ENCODE peak calls at places on chromosomes 4 and X, in six cellular contexts. M, K, P, E, S and Z are unnamed samples. For H3K4me1 and H3K9me3, the result is how much of the 10 kb centered on the place peaks cover.

GRCh38 chrX:154417157-154417556 is 5.8 kb downstream of the TAFAZZIN start:
- DNase-seq in E (no peak), P (no peak), S (no peak), M (no peak), K (no peak), Z (no peak)

GRCh38 chrX:98067611-98068010 is 1183.9 kb downstream of the RPA4 start:
- DNase-seq in K (no peak), E (no peak), M (no peak), S (no peak), P (no peak), Z (no peak)

GRCh38 chr4:69787879-69788278 is 27.5 kb upstream of the SULT1B1 start:
- DNase-seq in K (no peak), P (no peak), S (no peak), E (no peak), M (no peak), Z (no peak)

GRCh38 chr4:38842998-38843397 is 13.6 kb downstream of the TLR6 start:
- DNase-seq in M (no peak), K (no peak), S (no peak), E (no peak), P (no peak), Z (no peak)

GRCh38 chrX:13094780-13095425 is 50.5 kb upstream of the FAM9C start:
- DNase-seq in K (peak), E (no peak), P (no peak), S (no peak), M (no peak), Z (no peak)

GRCh38 chrX:40244980-40245379 is 147.2 kb upstream of the BCOR start:
- DNase-seq in E (no peak), S (no peak), P (no peak), M (no peak), K (no peak), Z (no peak)

GRCh38 chrX:68929332-68930150 is 100.7 kb downstream of the EFNB1 start:
- DNase-seq in P (no peak), M (peak), E (peak), K (peak), S (no peak), Z (no peak)

GRCh38 chr4:2354760-2355159 is 63.7 kb downstream of the ZFYVE28 start:
- DNase-seq in S (no peak), E (no peak), K (no peak), M (no peak), P (no peak), Z (no peak)

GRCh38 chr4:76641351-76641750 is 206.3 kb downstream of the SHROOM3 start:
- DNase-seq in K (no peak), S (no peak), P (no peak), M (no peak), E (no peak), Z (no peak)

GRCh38 chr4:77893451-77893850 is 30.8 kb downstream of the MRPL1 start:
- DNase-seq in M (no peak), S (no peak), E (no peak), P (no peak), K (no peak), Z (no peak)

GRCh38 chrX:155068165-155068564 is 2.8 kb downstream of the CMC4 start:
- DNase-seq in E (no peak), K (no peak), M (no peak), P (no peak), S (peak), Z (no peak)

GRCh38 chrX:45385767-45386166 is 185.1 kb upstream of the DIPK2B start:
- DNase-seq in M (no peak), P (no peak), S (no peak), E (no peak), K (no peak), Z (no peak)

GRCh38 chr4:155025762-155026457 is 182.5 kb upstream of the NPY2R start:
- DNase-seq in P (no peak), S (peak), M (peak), K (no peak), E (peak), Z (no peak)

GRCh38 chr4:8769645-8770517 is 101.8 kb downstream of the HMX1 start:
- DNase-seq in S (no peak), E (no peak), K (no peak), P (no peak), M (no peak), Z (no peak)

GRCh38 chrX:21004835-21005234 is 369.4 kb upstream of the CNKSR2 start:
- DNase-seq in K (no peak), M (no peak), E (no peak), P (no peak), S (peak), Z (no peak)

GRCh38 chr4:51995647-51996046 is 24.5 kb downstream of the LRRC66 start:
- DNase-seq in E (no peak), M (no peak), S (no peak), P (no peak), K (no peak), Z (no peak)

GRCh38 chr4:90025248-90025647 is 101.9 kb upstream of the CCSER1 start:
- DNase-seq in P (no peak), E (no peak), S (no peak), M (no peak), K (no peak), Z (no peak)

GRCh38 chrX:53088136-53088974 is 5.6 kb upstream of the KANTR start:
- DNase-seq in S (peak), E (peak), K (peak), M (peak), P (peak), Z (peak)

GRCh38 chr4:6408263-6408662 is 64.2 kb downstream of the PPP2R2C start:
- DNase-seq in P (no peak), M (peak), E (no peak), K (no peak), S (no peak), Z (no peak)

GRCh38 chrX:55731826-55732225 is 14.3 kb downstream of the RRAGB start:
- DNase-seq in P (no peak), S (no peak), M (no peak), K (no peak), E (no peak), Z (no peak)
- TF ChIP-seq CTCF in P (no peak), S (no peak), M (no peak), K (no peak), E (no peak), Z (no peak)

GRCh38 chr4:40201898-40202297 is 5.1 kb downstream of the RHOH start:
- DNase-seq in P (no peak), E (no peak), K (no peak), S (no peak), M (no peak), Z (no peak)
- H3K4me1 ChIP-seq in P (under half), E (under half), K (under half), S (under half), M (half or more), Z (under half)

GRCh38 chr4:53865031-53865430 is 199.4 kb downstream of the CHIC2 start:
- DNase-seq in S (no peak), K (no peak), M (no peak), E (no peak), P (no peak), Z (no peak)
- H3K9me3 ChIP-seq in S (under half), K (under half), M (under half), E (under half), P (under half), Z (under half)

GRCh38 chrX:131264665-131265064 is 24.4 kb downstream of the IGSF1 start:
- DNase-seq in E (peak), S (no peak), M (no peak), K (no peak), P (no peak), Z (no peak)

GRCh38 chrX:131262200-131262599 is 26.9 kb downstream of the IGSF1 start:
- DNase-seq in K (no peak), S (no peak), E (no peak), P (no peak), M (no peak), Z (no peak)

GRCh38 chrX:131264053-131264452 is 25.1 kb downstream of the IGSF1 start:
- DNase-seq in S (no peak), M (no peak), E (no peak), P (no peak), K (no peak), Z (no peak)

GRCh38 chrX:131262738-131263679 is 26.1 kb downstream of the IGSF1 start:
- DNase-seq in K (no peak), S (peak), M (peak), E (no peak), P (no peak), Z (no peak)
- TF ChIP-seq CTCF in K (no peak), S (peak), M (peak), E (no peak), P (no peak), Z (no peak)

GRCh38 chrX:99933865-99934264 is 476.2 kb downstream of the PCDH19 start:
- DNase-seq in K (no peak), S (no peak), P (no peak), M (no peak), E (no peak), Z (no peak)

GRCh38 chrX:99938464-99938863 is 471.6 kb downstream of the PCDH19 start:
- DNase-seq in S (no peak), K (no peak), E (no peak), P (no peak), M (no peak), Z (no peak)

GRCh38 chrX:99939883-99940232 is 470.2 kb downstream of the PCDH19 start:
- DNase-seq in S (no peak), K (no peak), P (no peak), M (no peak), E (no peak), Z (no peak)
- H3K4me1 ChIP-seq in S (under half), K (under half), P (under half), M (under half), E (under half), Z (under half)

DNA sequence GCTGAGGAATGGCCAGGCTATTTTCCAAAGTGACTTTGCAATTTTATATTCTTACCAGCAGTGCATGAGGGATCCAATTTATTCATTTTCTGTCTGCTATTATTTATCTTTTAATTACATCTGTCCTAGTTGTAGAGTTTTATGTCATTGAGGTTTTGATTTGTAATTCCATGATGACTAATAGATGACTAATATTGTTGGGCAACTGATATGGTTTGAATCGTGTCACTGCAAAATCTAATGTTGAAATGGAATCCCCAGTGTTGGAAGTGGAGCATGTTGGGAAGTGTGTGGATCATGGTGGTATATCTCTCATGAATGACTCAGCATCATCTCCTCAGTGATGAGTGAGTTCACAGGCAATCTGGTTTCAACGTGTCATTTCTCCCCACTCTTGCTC is 201.5 kb downstream of the TBX22 start:
- DNase-seq in E (no peak), P (no peak), S (peak), M (peak), K (no peak), Z (no peak)
- H3K9me3 ChIP-seq in E (under half), P (under half), S (under half), M (under half), K (under half), Z (under half)

GRCh38 chr4:151643564-151643963 is 117.2 kb downstream of the GATB start:
- DNase-seq in K (no peak), S (no peak), P (no peak), M (no peak), E (no peak), Z (no peak)

GRCh38 chr4:151641983-151642382 is 118.8 kb downstream of the GATB start:
- DNase-seq in P (no peak), K (no peak), M (no peak), S (no peak), E (no peak), Z (no peak)

GRCh38 chr4:151641167-151641566 is 119.6 kb downstream of the GATB start:
- DNase-seq in K (no peak), E (no peak), M (no peak), S (no peak), P (no peak), Z (no peak)

GRCh38 chr4:151646322-151646721 is 114.5 kb downstream of the GATB start:
- DNase-seq in S (no peak), E (no peak), K (no peak), P (no peak), M (no peak), Z (no peak)

GRCh38 chr4:151644625-151645024 is 116.2 kb downstream of the GATB start:
- DNase-seq in K (no peak), P (no peak), E (no peak), M (peak), S (no peak), Z (no peak)
- TF ChIP-seq CTCF in K (peak), P (peak), E (peak), M (peak), S (peak), Z (no peak)

DNA sequence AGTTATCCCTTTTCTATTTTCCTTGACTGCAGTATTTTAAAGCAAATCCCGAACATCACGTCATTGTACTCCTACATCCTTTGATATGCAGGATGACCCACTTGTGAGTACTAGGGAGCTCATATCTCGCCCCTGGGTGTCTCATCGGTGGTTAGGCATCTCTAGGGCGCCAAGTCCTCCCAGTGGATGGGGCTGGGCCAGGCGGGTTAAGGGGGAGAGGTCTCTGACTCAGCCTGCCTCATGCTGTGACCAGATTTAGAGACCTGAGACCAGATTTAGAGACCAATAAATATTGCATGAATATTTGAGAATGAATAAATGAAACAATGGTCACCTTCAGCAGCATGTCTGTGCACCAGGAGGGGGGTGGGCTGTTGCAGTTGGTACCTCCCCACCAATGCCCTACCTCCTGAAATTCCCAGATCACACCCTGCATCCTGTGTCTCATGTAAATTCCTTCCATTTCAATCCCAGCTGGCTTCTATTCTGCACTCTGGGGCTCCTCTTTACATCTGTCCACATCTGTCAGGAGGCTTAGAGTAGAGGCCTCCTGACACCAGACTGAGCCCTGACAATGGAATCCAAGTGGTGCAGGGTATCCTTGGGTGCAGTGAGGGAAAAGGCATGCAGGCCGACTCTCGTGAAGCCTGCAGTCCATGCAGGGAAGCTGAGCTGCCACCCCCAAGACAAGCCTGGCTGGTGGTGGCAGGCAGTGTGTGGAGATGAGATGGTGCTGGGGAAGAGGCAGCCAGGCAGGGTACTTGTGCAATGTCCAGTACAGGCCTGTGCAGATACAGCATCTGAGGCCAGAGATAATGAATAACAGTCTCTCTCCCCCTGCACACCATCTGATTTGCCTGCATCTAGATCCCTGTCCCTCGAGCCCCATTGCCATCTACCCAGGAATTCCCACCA is 5.2 kb downstream of the APLN start:
- DNase-seq in M (no peak), P (no peak), E (no peak), K (no peak), S (no peak), Z (no peak)
- H3K4me1 ChIP-seq in M (under half), P (under half), E (under half), K (under half), S (under half), Z (under half)